ENCODE peak calls at places on chromosomes 6 and 20, in four cellular contexts. One of them, this sample, is unnamed.
A peak's percentile ranks its signal among the peaks of the same experiment; 100 is the strongest.

GRCh38 chr6:93644611-93645010 is 225.3 kb upstream of the EPHA7 start:
- DNase-seq in mammary epithelial cell: no peak
- DNase-seq in pancreas: no peak
- DNase-seq in mesendoderm: no peak
- DNase-seq in this sample: no peak

GRCh38 chr6:141077355-141078333 is 1055.1 kb upstream of the GJE1 start:
- DNase-seq in mammary epithelial cell: peak; percentile 10
- DNase-seq in pancreas: peak; percentile 9
- DNase-seq in mesendoderm: peak; percentile 81
- DNase-seq in this sample: no peak

GRCh38 chr6:38460216-38460615 is 179.5 kb downstream of the BTBD9 start:
- DNase-seq in mammary epithelial cell: peak; percentile 29
- DNase-seq in pancreas: no peak
- DNase-seq in mesendoderm: peak; percentile 11
- DNase-seq in this sample: no peak

GRCh38 chr6:27375613-27376079 is 12.9 kb upstream of the ZNF391 start:
- DNase-seq in mammary epithelial cell: peak; percentile 12
- DNase-seq in pancreas: no peak
- DNase-seq in mesendoderm: peak; percentile 70
- DNase-seq in this sample: no peak

GRCh38 chr6:36848658-36849441 is 9.6 kb upstream of the CPNE5 start:
- DNase-seq in mammary epithelial cell: peak; percentile 27
- DNase-seq in pancreas: peak; percentile 84
- DNase-seq in mesendoderm: peak; percentile 92
- DNase-seq in this sample: no peak

GRCh38 chr20:55155360-55155759 is 680.0 kb downstream of the DOK5 start:
- DNase-seq in mammary epithelial cell: no peak
- DNase-seq in pancreas: no peak
- DNase-seq in mesendoderm: no peak
- DNase-seq in this sample: no peak

GRCh38 chr6:35731414-35731735 is 5.5 kb upstream of the ARMC12 start:
- DNase-seq in mammary epithelial cell: peak; percentile 57
- DNase-seq in pancreas: peak; percentile 93
- DNase-seq in mesendoderm: peak; percentile 96
- DNase-seq in this sample: peak; percentile 92

GRCh38 chr6:105374010-105374420 is 28.9 kb downstream of the PREP start:
- DNase-seq in mammary epithelial cell: peak; percentile 79
- DNase-seq in pancreas: no peak
- DNase-seq in mesendoderm: no peak
- DNase-seq in this sample: no peak

GRCh38 chr6:87277123-87277522 is 45.3 kb upstream of the SMIM8 start:
- DNase-seq in mammary epithelial cell: peak; percentile 23
- DNase-seq in pancreas: no peak
- DNase-seq in mesendoderm: no peak
- DNase-seq in this sample: no peak

GRCh38 chr20:7883309-7883708 is 56.9 kb downstream of the HAO1 start:
- DNase-seq in mammary epithelial cell: peak; percentile 36
- DNase-seq in pancreas: no peak
- DNase-seq in mesendoderm: no peak
- DNase-seq in this sample: no peak

DNA sequence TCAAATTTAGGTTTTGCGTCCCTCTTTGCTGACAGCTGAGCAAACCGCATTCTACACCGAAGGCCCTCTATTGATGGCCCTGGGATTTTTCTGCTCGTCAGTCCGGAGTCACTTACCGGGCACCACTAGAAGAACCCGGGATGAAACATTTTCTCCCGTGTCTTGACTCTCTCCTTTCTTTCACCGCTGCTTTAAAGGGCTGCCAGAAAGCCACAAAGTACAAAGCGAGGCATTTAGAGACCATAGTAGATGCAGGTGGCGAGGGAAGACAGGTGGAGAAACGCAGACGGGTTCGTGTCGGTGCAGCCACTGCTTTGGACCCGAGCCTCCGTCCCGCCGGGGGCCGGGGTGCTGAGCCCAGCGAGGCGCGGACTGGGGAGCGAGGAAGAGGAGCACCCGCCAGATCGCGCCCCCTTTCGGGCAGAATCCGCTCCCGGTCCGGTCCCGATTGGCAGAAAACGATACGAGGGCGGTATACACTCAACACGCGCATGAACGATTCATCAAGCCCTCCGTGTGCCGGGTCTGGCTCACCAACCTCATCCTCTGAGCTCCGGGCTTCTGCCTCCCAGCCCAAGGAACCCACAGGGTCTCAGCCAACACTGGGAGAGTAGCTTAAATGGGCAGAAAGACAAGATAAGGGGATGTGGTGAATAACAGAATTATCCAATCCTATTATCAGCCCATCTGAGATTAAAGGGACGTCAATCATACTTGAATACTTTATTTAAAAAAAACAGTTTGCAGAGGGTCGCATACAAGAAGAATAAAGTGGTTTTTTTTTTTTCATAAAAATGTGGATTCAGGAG is 84.9 kb downstream of the TRIM27 start:
- DNase-seq in mammary epithelial cell: peak; percentile 80
- DNase-seq in pancreas: peak; percentile 87
- DNase-seq in mesendoderm: peak; percentile 91
- DNase-seq in this sample: peak; percentile 78
- H3K27ac ChIP-seq in mammary epithelial cell: no peak overlapping the region
- H3K27ac ChIP-seq in pancreas: no peak overlapping the region
- H3K27ac ChIP-seq in mesendoderm: no peak overlapping the region
- H3K27ac ChIP-seq in this sample: peak overlapping the region; percentile 63

DNA sequence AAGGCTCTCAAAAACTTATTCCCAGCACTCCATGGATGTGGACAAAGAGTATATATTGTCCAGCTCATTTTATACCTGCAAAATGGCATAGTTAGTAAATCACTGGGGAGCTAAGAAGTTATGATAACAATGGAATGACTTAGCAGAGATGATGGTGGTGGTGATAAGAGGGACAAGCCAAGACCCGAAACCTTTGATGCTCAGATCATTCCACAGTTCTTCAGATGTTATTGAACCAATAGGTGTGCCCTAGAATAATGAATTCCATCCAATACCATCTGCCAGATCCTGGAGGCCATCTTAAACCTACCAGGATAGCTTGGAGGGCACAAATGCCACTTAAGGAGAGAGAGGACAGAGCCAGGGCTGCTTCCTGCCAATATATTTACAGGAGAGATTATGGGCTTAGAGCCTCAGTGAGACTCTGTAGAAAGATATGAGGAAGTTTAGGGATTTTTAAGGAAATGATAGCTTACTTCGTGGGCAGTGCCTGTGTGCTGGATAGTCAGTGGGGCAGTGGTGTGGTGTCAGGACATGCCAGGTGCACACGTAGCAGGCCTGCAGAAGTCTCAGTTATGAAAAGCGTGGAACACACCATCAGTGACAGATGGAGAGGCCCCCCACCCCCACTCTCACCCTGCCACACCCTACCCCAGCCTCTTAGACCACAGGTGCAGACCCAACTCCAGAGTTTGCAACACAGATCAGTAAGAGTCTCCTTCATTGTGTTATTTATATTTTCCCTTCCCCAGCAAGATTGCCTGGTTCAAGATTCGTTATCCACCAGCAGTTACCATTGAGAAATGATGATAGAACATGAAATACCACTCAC is 209.7 kb upstream of the SUPT3H start:
- DNase-seq in mammary epithelial cell: peak; percentile 86
- DNase-seq in pancreas: no peak
- DNase-seq in mesendoderm: no peak
- DNase-seq in this sample: no peak
- H3K27ac ChIP-seq in mammary epithelial cell: peak overlapping the region; percentile 80
- H3K27ac ChIP-seq in pancreas: no peak overlapping the region
- H3K27ac ChIP-seq in mesendoderm: no peak overlapping the region
- H3K27ac ChIP-seq in this sample: no peak overlapping the region

GRCh38 chr6:2562721-2563120 is 188.0 kb downstream of the MYLK4 start:
- DNase-seq in mammary epithelial cell: no peak
- DNase-seq in pancreas: no peak
- DNase-seq in mesendoderm: no peak
- DNase-seq in this sample: no peak
- H3K27ac ChIP-seq in mammary epithelial cell: no peak overlapping the region
- H3K27ac ChIP-seq in pancreas: no peak overlapping the region
- H3K27ac ChIP-seq in mesendoderm: no peak overlapping the region
- H3K27ac ChIP-seq in this sample: no peak overlapping the region

DNA sequence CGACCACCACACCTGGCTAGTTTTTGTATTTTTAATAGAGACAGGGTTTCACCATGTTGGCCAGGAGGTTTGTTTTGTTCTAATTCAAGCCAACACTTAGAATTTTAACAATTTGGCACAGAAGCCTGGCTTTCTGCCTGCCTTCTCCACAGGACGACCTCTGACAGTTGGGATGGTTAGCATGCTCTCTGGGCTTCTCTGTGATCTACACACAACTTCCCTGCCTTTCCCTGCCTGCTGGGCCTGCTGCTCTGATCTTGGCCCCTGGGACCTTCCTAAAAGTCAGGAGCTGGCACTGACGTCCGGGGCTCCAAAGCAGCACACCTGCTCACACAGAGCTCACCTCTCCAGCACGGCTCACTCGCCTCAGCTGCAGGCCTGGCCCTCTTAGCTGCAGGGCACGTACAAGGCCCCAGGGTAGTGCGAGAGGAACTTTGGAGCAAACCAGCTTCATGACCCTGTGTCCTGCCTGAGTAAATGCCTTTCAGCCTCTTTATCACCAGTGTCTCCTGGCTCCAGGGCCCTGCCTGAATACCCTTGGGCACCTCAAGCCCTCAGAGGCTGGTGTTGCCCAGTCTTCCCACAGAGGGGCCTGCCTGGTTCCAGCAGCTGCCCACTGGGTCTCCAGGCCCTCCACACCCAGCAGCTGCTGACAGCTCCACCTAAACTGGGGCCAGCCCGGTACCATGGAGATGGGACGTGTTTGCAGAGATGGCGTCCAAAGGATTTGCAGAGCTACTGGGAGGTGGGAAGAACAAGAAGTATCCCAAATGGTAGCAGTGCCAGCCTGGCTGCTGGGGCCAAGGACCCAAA is 96.0 kb downstream of the PSMB1 start:
- DNase-seq in mammary epithelial cell: no peak
- DNase-seq in pancreas: no peak
- DNase-seq in mesendoderm: no peak
- DNase-seq in this sample: no peak
- H3K27ac ChIP-seq in mammary epithelial cell: no peak overlapping the region
- H3K27ac ChIP-seq in pancreas: no peak overlapping the region
- H3K27ac ChIP-seq in mesendoderm: no peak overlapping the region
- H3K27ac ChIP-seq in this sample: no peak overlapping the region

DNA sequence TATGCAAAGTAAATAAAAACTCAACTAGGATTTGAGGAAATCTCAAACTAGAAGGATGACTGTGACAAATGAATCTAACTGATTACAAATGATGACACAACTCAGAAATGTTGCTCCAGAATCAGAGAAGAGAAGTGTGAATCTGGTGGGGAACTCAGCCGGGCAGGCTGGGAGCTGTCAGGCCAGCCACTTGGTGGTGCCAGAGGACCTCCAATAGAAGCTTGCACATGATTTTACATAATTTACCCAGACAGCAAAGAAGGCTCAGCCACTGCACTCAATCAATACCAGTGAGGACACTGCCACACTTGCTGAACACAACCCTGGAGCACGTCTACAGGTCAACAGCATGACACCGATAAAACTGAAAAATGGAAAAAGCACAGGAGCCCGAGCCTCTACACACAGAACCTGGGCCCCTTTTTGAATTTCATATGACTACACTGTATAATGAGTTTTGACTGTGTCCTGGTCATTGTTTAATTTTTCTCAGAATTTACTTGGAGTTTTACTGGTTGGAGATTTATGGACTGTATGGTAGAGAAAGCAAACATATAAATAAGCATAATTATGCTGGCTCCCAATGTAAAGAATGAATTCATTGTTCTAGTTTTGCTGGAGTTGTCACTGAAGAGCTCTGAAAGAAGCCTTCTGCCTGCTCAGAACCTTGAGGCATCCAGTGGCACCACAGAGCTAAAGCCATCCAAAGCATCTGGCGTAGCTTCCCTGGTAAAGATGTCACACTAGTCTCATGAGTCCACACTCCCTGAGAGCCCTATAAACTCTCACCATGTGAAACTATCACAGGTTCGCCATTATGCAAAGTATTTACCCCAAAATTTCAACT is 296.5 kb downstream of the THBS2 start:
- DNase-seq in mammary epithelial cell: peak; percentile 64
- DNase-seq in pancreas: no peak
- DNase-seq in mesendoderm: peak; percentile 84
- DNase-seq in this sample: peak; percentile 33
- H3K27ac ChIP-seq in mammary epithelial cell: no peak overlapping the region
- H3K27ac ChIP-seq in pancreas: no peak overlapping the region
- H3K27ac ChIP-seq in mesendoderm: no peak overlapping the region
- H3K27ac ChIP-seq in this sample: no peak overlapping the region

DNA sequence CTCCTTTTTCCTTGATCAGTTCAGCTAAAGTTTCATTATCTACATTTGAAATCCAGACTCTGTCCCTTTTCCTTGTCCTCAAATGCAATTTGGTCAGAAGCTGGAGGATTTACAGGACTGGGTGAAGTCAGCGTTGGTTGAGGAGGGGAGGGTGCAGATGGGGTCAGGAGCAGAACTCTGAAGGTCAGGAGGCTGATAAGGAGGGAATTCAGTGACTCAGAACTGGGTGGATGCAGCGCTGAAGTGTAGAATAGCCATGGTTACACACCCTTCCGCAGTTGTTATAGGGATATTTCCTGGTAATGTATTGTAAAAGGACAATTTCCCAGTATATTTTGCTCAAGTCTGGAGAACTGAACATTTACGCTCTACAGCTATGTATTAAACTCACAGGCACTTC is 133.1 kb upstream of the FOXA2 start:
- DNase-seq in mammary epithelial cell: no peak
- DNase-seq in pancreas: no peak
- DNase-seq in mesendoderm: peak; percentile 10
- DNase-seq in this sample: no peak
- H3K27ac ChIP-seq in mammary epithelial cell: no peak overlapping the region
- H3K27ac ChIP-seq in pancreas: no peak overlapping the region
- H3K27ac ChIP-seq in mesendoderm: no peak overlapping the region
- H3K27ac ChIP-seq in this sample: no peak overlapping the region

GRCh38 chr6:136034422-136034821 is 182.9 kb downstream of the PDE7B start:
- DNase-seq in mammary epithelial cell: no peak
- DNase-seq in pancreas: no peak
- DNase-seq in mesendoderm: no peak
- DNase-seq in this sample: no peak
- H3K27ac ChIP-seq in mammary epithelial cell: no peak overlapping the region
- H3K27ac ChIP-seq in pancreas: no peak overlapping the region
- H3K27ac ChIP-seq in mesendoderm: no peak overlapping the region
- H3K27ac ChIP-seq in this sample: no peak overlapping the region

GRCh38 chr20:10328897-10329255 is 105.1 kb downstream of the MKKS start:
- DNase-seq in mammary epithelial cell: no peak
- DNase-seq in pancreas: no peak
- DNase-seq in mesendoderm: no peak
- DNase-seq in this sample: no peak
- H3K27ac ChIP-seq in mammary epithelial cell: no peak overlapping the region
- H3K27ac ChIP-seq in pancreas: no peak overlapping the region
- H3K27ac ChIP-seq in mesendoderm: no peak overlapping the region
- H3K27ac ChIP-seq in this sample: no peak overlapping the region

This sample was measured in substantia nigra.